ENCODE peak calls at places on chromosomes 11 and 22, in five cellular contexts. S is adrenal gland, O is right lobe of liver, R is PC-9, I is transverse colon. C is an unnamed sample.

GRCh38 chr22:42895087-42895486 is 38.0 kb upstream of the ARFGAP3 start:
- DNase-seq in I (no peak), S (no peak), O (no peak), R (no peak), C (no peak)

GRCh38 chr11:76666408-76666807 is 4.1 kb downstream of the LRRC32 start:
- DNase-seq in S (no peak), R (no peak), O (no peak), I (peak; percentile 14), C (peak; percentile 34)

GRCh38 chr11:19959697-19960096 is 200.6 kb downstream of the DBX1 start:
- DNase-seq in R (no peak), I (no peak), O (no peak), S (no peak), C (no peak)

GRCh38 chr11:73099512-73100266 is 42.4 kb downstream of the FCHSD2 start:
- DNase-seq in O (no peak), S (no peak), R (no peak), I (no peak), C (no peak)

GRCh38 chr11:68044145-68044813 is 5.5 kb downstream of the TCIRG1 start:
- DNase-seq in R (no peak), S (peak; percentile 46), I (no peak), O (no peak), C (no peak)

GRCh38 chr11:29263971-29264682 is 752.7 kb downstream of the KCNA4 start:
- DNase-seq in O (no peak), I (no peak), R (no peak), S (no peak), C (no peak)

GRCh38 chr22:47449508-47450270 is 687.2 kb downstream of the TBC1D22A start:
- DNase-seq in R (no peak), I (no peak), S (no peak), O (no peak), C (no peak)

GRCh38 chr22:43867839-43868652 is 5.7 kb upstream of the SULT4A1 start:
- DNase-seq in I (peak; percentile 34), S (peak; percentile 66), O (peak; percentile 68), R (no peak), C (peak; percentile 73)

GRCh38 chr22:45129703-45130524 is 33.8 kb upstream of the NUP50 start:
- DNase-seq in O (no peak), S (no peak), I (no peak), R (no peak), C (no peak)

GRCh38 chr11:17354070-17354924 is 2.7 kb downstream of the NCR3LG1 start:
- DNase-seq in O (no peak), S (peak; percentile 65), I (peak; percentile 76), R (peak; percentile 74), C (peak; percentile 75)

GRCh38 chr11:32931605-32932004 is 39.0 kb downstream of the QSER1 start:
- DNase-seq in R (no peak), S (no peak), O (no peak), I (no peak), C (no peak)

GRCh38 chr22:38419864-38420172 is 35.2 kb downstream of the KCNJ4 start:
- DNase-seq in R (no peak), I (no peak), S (no peak), O (no peak), C (no peak)

GRCh38 chr11:17528181-17528691 is 16.0 kb downstream of the USH1C start:
- DNase-seq in R (no peak), I (peak; percentile 52), O (peak; percentile 55), S (peak; percentile 62), C (no peak)

GRCh38 chr22:50104149-50104548 is 14.3 kb downstream of the MOV10L1 start:
- DNase-seq in S (no peak), R (no peak), I (no peak), O (no peak), C (no peak)

GRCh38 chr22:19957445-19957844 is 15.8 kb upstream of the TXNRD2 start:
- DNase-seq in O (peak; percentile 33), S (no peak), R (no peak), I (no peak), C (no peak)

GRCh38 chr22:49994361-49995058 is 18.1 kb downstream of the IL17REL start:
- DNase-seq in S (no peak), I (peak; percentile 6), O (no peak), R (no peak), C (no peak)

GRCh38 chr11:125451400-125452124 is 44.5 kb downstream of the FEZ1 start:
- DNase-seq in O (peak; percentile 35), R (no peak), S (peak; percentile 48), I (peak; percentile 17), C (peak; percentile 41)

GRCh38 chr11:10450451-10451398 is 4.3 kb upstream of the AMPD3 start:
- DNase-seq in R (peak; percentile 47), O (peak; percentile 79), S (peak; percentile 61), I (peak; percentile 78), C (peak; percentile 85)

GRCh38 chr11:134668076-134668475 is 256.0 kb upstream of the B3GAT1 start:
- DNase-seq in I (no peak), R (no peak), S (no peak), O (no peak), C (peak; percentile 32)

GRCh38 chr11:46234261-46234660 is 43.2 kb upstream of the CREB3L1 start:
- DNase-seq in I (no peak), S (no peak), R (peak; percentile 20), O (no peak), C (no peak)

GRCh38 chr22:39873963-39874362 is 19.6 kb downstream of the ENTHD1 start:
- DNase-seq in I (no peak), R (no peak), O (no peak), S (no peak), C (no peak)

GRCh38 chr11:68509105-68509504 is 48.6 kb downstream of the PPP6R3 start:
- DNase-seq in R (no peak), I (no peak), S (no peak), O (no peak), C (no peak)

GRCh38 chr22:19940536-19941364 is 822 bp upstream of the COMT start:
- DNase-seq in S (no peak), O (no peak), R (no peak), I (no peak), C (no peak)

GRCh38 chr22:29105468-29105867 is 32.6 kb downstream of the KREMEN1 start:
- DNase-seq in S (no peak), O (no peak), I (no peak), R (no peak), C (no peak)

GRCh38 chr22:21044931-21045584 is 688 bp upstream of the LRRC74B start:
- DNase-seq in O (no peak), S (peak; percentile 43), R (no peak), I (no peak), C (peak; percentile 34)

GRCh38 chr11:71251159-71251721 is 1.1 kb downstream of the SHANK2 start:
- DNase-seq in I (peak; percentile 25), O (no peak), S (no peak), R (no peak), C (peak; percentile 41)

GRCh38 chr11:47979378-47980092 is 824 bp upstream of the PTPRJ start:
- DNase-seq in S (no peak), I (no peak), O (no peak), R (peak; percentile 50), C (peak; percentile 26)

GRCh38 chr11:44792171-44792570 is 65.4 kb downstream of the TSPAN18 start:
- DNase-seq in I (no peak), O (no peak), S (no peak), R (no peak), C (no peak)

GRCh38 chr11:44790211-44790610 is 63.4 kb downstream of the TSPAN18 start:
- DNase-seq in R (no peak), O (no peak), I (no peak), S (no peak), C (no peak)

GRCh38 chr11:44789466-44789865 is 62.7 kb downstream of the TSPAN18 start:
- DNase-seq in S (no peak), R (no peak), O (no peak), I (no peak), C (no peak)

GRCh38 chr11:44793350-44794090 is 66.8 kb downstream of the TSPAN18 start:
- DNase-seq in O (no peak), I (no peak), S (no peak), R (no peak), C (no peak)

GRCh38 chr11:44791546-44791945 is 64.8 kb downstream of the TSPAN18 start:
- DNase-seq in O (no peak), R (no peak), I (no peak), S (no peak), C (no peak)
- H3K4me1 ChIP-seq in O (no peaks in the 10 kb centered on the region), R (no peaks in the 10 kb centered on the region), I (no peaks in the 10 kb centered on the region), S (no peaks in the 10 kb centered on the region), C (no peaks in the 10 kb centered on the region)

DNA sequence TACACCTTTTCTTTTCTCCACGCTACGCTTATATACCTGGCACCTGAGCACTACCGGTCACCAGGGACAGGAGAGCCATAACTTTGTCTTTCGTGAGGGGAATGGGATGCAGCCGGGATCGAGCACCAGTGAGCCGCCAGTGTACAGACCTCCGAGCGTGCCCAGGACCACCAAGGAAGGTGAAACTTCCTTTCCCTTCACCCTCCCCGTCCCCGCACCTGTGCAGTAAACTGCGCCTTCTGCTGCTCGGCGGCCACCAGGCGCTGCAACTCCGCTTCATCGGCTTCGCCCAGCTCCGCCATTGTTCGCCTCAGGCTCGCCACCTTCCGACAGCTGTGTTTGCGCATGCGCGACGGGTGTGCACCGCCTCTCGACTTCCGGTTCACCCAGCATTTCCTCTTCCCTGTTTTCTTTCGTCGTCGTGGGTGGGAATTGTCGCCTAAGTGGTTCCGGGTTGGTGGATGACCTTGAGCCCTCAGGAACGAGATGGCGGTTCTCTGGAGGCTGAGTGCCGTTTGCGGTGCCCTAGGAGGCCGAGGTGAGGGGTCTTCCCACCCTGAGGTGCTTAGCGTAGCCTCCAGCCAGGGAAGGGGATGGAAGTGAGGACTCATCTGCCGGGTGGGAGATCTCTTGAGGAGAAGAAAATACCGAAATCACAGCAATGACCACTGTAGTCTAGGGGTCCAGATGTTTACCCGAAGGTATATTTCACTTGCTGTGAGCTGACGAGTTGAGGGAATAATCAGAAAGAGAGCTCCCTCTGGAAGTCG is at the start of the genes SDHD and TIMM8B:
- DNase-seq in R (peak; percentile 95), S (peak; percentile 96), O (peak; percentile 94), I (peak; percentile 96), C (peak; percentile 99)
- H3K36me3 ChIP-seq in R (peaks cover 62% of the 10 kb centered on the region), S (no peaks in the 10 kb centered on the region), O (peaks cover 44% of the 10 kb centered on the region), I (no peaks in the 10 kb centered on the region), C (peaks cover 8% of the 10 kb centered on the region)

DNA sequence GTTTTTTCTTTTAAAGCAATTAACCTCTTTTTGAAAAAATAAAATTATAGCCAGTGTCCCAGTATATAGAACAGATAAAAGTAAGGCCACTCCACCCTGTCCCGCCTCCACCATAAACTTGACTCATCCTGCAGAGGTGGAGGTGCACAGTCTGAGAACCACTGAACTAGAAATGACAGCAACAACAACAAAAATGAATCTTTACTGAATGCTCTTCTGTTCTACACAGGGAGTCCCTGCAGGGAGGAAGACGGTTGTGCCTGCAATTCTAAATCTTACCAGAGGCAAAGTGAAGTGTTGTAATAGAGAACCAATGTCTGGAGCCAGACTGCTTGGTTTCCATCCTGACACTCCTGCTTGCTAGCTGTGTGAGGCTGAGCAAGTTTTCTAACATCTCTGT is 162.3 kb downstream of the FBXO7 start:
- DNase-seq in S (no peak), R (no peak), O (no peak), I (no peak), C (no peak)
- TF ChIP-seq CTCF in S (no peak), R (no peak), O (no peak), I (no peak), C (no peak)

GRCh38 chr11:60921777-60922335 is 2.4 kb upstream of the TMEM132A start:
- DNase-seq in S (no peak), O (no peak), I (no peak), R (no peak), C (no peak)
- H3K4me1 ChIP-seq in S (peaks cover 19% of the 10 kb centered on the region), O (no peaks in the 10 kb centered on the region), I (peaks cover 19% of the 10 kb centered on the region), R (peaks cover 23% of the 10 kb centered on the region), C (peaks cover 28% of the 10 kb centered on the region)